ENCODE peak calls at places on chromosomes 13 and 19, in four cellular contexts. One of them, this sample, is unnamed.

GRCh38 chr19:10690351-10690781 is 10.9 kb upstream of the QTRT1 start:
- DNase-seq in ascending aorta: no peak
- DNase-seq in heart right ventricle: no peak
- DNase-seq in tibial artery: no peak
- DNase-seq in this sample: no peak

GRCh38 chr19:50327013-50327412 is 2.2 kb downstream of the KCNC3 start:
- DNase-seq in ascending aorta: no peak
- DNase-seq in heart right ventricle: no peak
- DNase-seq in tibial artery: no peak
- DNase-seq in this sample: no peak

GRCh38 chr19:43534811-43535761 is 2.1 kb downstream of the ZNF575 start:
- DNase-seq in ascending aorta: peak
- DNase-seq in heart right ventricle: peak
- DNase-seq in tibial artery: peak
- DNase-seq in this sample: no peak

GRCh38 chr19:58096884-58097283 is 1.1 kb downstream of the ZSCAN18 start:
- DNase-seq in ascending aorta: no peak
- DNase-seq in heart right ventricle: no peak
- DNase-seq in tibial artery: no peak
- DNase-seq in this sample: no peak

GRCh38 chr19:5580116-5580515 is 12.4 kb upstream of the TINCR start:
- DNase-seq in ascending aorta: no peak
- DNase-seq in heart right ventricle: no peak
- DNase-seq in tibial artery: no peak
- DNase-seq in this sample: no peak

GRCh38 chr19:2552859-2553258 is 76.9 kb downstream of the GADD45B start:
- DNase-seq in ascending aorta: no peak
- DNase-seq in heart right ventricle: no peak
- DNase-seq in tibial artery: no peak
- DNase-seq in this sample: no peak

GRCh38 chr13:24053505-24054251 is 106.8 kb upstream of the SPATA13 start:
- DNase-seq in ascending aorta: no peak
- DNase-seq in heart right ventricle: peak
- DNase-seq in tibial artery: no peak
- DNase-seq in this sample: peak

GRCh38 chr19:41937976-41938375 is 9.7 kb upstream of the ERFL start:
- DNase-seq in ascending aorta: no peak
- DNase-seq in heart right ventricle: no peak
- DNase-seq in tibial artery: no peak
- DNase-seq in this sample: no peak

GRCh38 chr19:10111405-10111811 is at the start of gene P2RY11:
- DNase-seq in ascending aorta: no peak
- DNase-seq in heart right ventricle: no peak
- DNase-seq in tibial artery: no peak
- DNase-seq in this sample: no peak

GRCh38 chr13:97586941-97587340 is 153.0 kb downstream of the RAP2A start:
- DNase-seq in ascending aorta: no peak
- DNase-seq in heart right ventricle: no peak
- DNase-seq in tibial artery: no peak
- DNase-seq in this sample: no peak

GRCh38 chr19:4909172-4909896 is at the start of gene UHRF1:
- DNase-seq in ascending aorta: no peak
- DNase-seq in heart right ventricle: no peak
- DNase-seq in tibial artery: no peak
- DNase-seq in this sample: peak

GRCh38 chr13:110629735-110630134 is 14.4 kb downstream of the NAXD start:
- DNase-seq in ascending aorta: peak
- DNase-seq in heart right ventricle: no peak
- DNase-seq in tibial artery: no peak
- DNase-seq in this sample: no peak
- H3K27ac ChIP-seq in ascending aorta: no peak
- H3K27ac ChIP-seq in heart right ventricle: no peak
- H3K27ac ChIP-seq in tibial artery: no peak
- H3K27ac ChIP-seq in this sample: no peak

GRCh38 chr19:56837492-56837891 is 3.0 kb downstream of the PEG3 start:
- DNase-seq in ascending aorta: peak
- DNase-seq in heart right ventricle: peak
- DNase-seq in tibial artery: peak
- DNase-seq in this sample: no peak
- TF ChIP-seq CTCF in ascending aorta: peak
- TF ChIP-seq CTCF in heart right ventricle: peak
- TF ChIP-seq CTCF in tibial artery: peak
- TF ChIP-seq CTCF in this sample: no peak

GRCh38 chr19:39692822-39693221 is 11.5 kb upstream of the LGALS14 start:
- DNase-seq in ascending aorta: no peak
- DNase-seq in heart right ventricle: no peak
- DNase-seq in tibial artery: no peak
- DNase-seq in this sample: no peak
- H3K27ac ChIP-seq in ascending aorta: no peak
- H3K27ac ChIP-seq in heart right ventricle: no peak
- H3K27ac ChIP-seq in tibial artery: no peak
- H3K27ac ChIP-seq in this sample: no peak

GRCh38 chr13:43124495-43124894 is 101.1 kb downstream of the DNAJC15 start:
- DNase-seq in ascending aorta: no peak
- DNase-seq in heart right ventricle: no peak
- DNase-seq in tibial artery: no peak
- DNase-seq in this sample: no peak
- TF ChIP-seq CTCF in ascending aorta: no peak
- TF ChIP-seq CTCF in heart right ventricle: no peak
- TF ChIP-seq CTCF in tibial artery: no peak
- TF ChIP-seq CTCF in this sample: no peak

GRCh38 chr13:41315466-41316047 is 4.5 kb downstream of the NAA16 start:
- DNase-seq in ascending aorta: no peak
- DNase-seq in heart right ventricle: no peak
- DNase-seq in tibial artery: no peak
- DNase-seq in this sample: no peak

GRCh38 chr13:41313659-41314197 is 2.7 kb downstream of the NAA16 start:
- DNase-seq in ascending aorta: no peak
- DNase-seq in heart right ventricle: no peak
- DNase-seq in tibial artery: no peak
- DNase-seq in this sample: no peak

GRCh38 chr13:41311607-41312500 is 787 bp downstream of the NAA16 start:
- DNase-seq in ascending aorta: no peak
- DNase-seq in heart right ventricle: peak
- DNase-seq in tibial artery: peak
- DNase-seq in this sample: peak

GRCh38 chr13:41310963-41311606 is at the start of gene NAA16:
- DNase-seq in ascending aorta: peak
- DNase-seq in heart right ventricle: peak
- DNase-seq in tibial artery: peak
- DNase-seq in this sample: peak

GRCh38 chr13:41313117-41313516 is 2.0 kb downstream of the NAA16 start:
- DNase-seq in ascending aorta: no peak
- DNase-seq in heart right ventricle: no peak
- DNase-seq in tibial artery: no peak
- DNase-seq in this sample: no peak
- H3K27ac ChIP-seq in ascending aorta: no peak
- H3K27ac ChIP-seq in heart right ventricle: no peak
- H3K27ac ChIP-seq in tibial artery: no peak
- H3K27ac ChIP-seq in this sample: no peak

This sample was measured in RWPE1.